ENCODE peak calls at places on chromosomes 5 and 9, in ten cellular contexts. W is IMR-90, M is GM12878, R is breast epithelium, U is transverse colon, D is heart left ventricle, V is prostate gland, C is uterus, A is esophagus squamous epithelium, L is gastrocnemius medialis. O is an unnamed sample.

GRCh38 chr5:39523821-39524220 is 99.0 kb upstream of the DAB2 start:
- DNase-seq in W (peak; percentile 84), M (no peak), R (no peak), U (no peak), D (no peak), V (no peak), C (no peak), A (no peak), L (no peak), O (no peak)

GRCh38 chr5:89735108-89735507 is 674.4 kb downstream of the CETN3 start:
- DNase-seq in W (no peak), M (no peak), R (no peak), U (no peak), D (no peak), V (no peak), C (no peak), A (no peak), L (no peak), O (peak; percentile 11)

GRCh38 chr5:53333160-53333559 is 147.3 kb upstream of the FST start:
- DNase-seq in W (peak; percentile 69), M (no peak), R (no peak), U (no peak), D (no peak), V (no peak), C (no peak), A (no peak), L (no peak), O (no peak)

GRCh38 chr9:85040806-85041575 is 371.5 kb downstream of the NTRK2 start:
- DNase-seq in W (no peak), M (no peak), R (no peak), U (no peak), D (no peak), V (no peak), C (no peak), A (no peak), L (no peak), O (peak; percentile 30)

GRCh38 chr9:16484744-16485143 is 385.7 kb downstream of the BNC2 start:
- DNase-seq in W (peak; percentile 52), M (no peak), R (no peak), U (no peak), D (no peak), V (no peak), C (no peak), A (no peak), L (no peak), O (no peak)

GRCh38 chr9:27150758-27151431 is 41.9 kb downstream of the TEK start:
- DNase-seq in W (peak; percentile 77), M (no peak), R (no peak), U (no peak), D (no peak), V (no peak), C (no peak), A (no peak), L (no peak), O (no peak)

GRCh38 chr9:129280236-129281231 is 102.5 kb upstream of the IER5L start:
- DNase-seq in W (no peak), M (no peak), R (peak; percentile 15), U (peak; percentile 4), D (peak; percentile 12), V (no peak), C (no peak), A (no peak), L (peak; percentile 4), O (no peak)

GRCh38 chr9:87812375-87813118 is 70.1 kb upstream of the SPATA31E1 start:
- DNase-seq in W (peak; percentile 66), M (no peak), R (no peak), U (no peak), D (no peak), V (peak; percentile 21), C (no peak), A (no peak), L (no peak), O (no peak)

GRCh38 chr5:81506900-81507588 is 113.1 kb upstream of the ACOT12 start:
- DNase-seq in W (peak; percentile 93), M (peak; percentile 67), R (peak; percentile 57), U (peak; percentile 48), D (peak; percentile 66), V (peak; percentile 57), C (peak; percentile 50), A (no peak), L (peak; percentile 72), O (peak; percentile 61)

GRCh38 chr9:37903581-37903830 is 421 bp downstream of the SLC25A51 start:
- DNase-seq in W (no peak), M (no peak), R (no peak), U (no peak), D (peak; percentile 54), V (no peak), C (no peak), A (no peak), L (peak; percentile 33), O (peak; percentile 65)

GRCh38 chr5:151683936-151684586 is 2.7 kb downstream of the SPARC start:
- DNase-seq in W (no peak), M (no peak), R (no peak), U (no peak), D (no peak), V (no peak), C (no peak), A (no peak), L (no peak), O (no peak)

GRCh38 chr5:141513021-141513626 is 24.2 kb downstream of the PCDHGC5 start:
- DNase-seq in W (peak; percentile 59), M (no peak), R (no peak), U (no peak), D (peak; percentile 53), V (peak; percentile 33), C (peak; percentile 56), A (no peak), L (peak; percentile 40), O (peak; percentile 53)

GRCh38 chr5:157182143-157182757 is 1.6 kb downstream of the ITK start:
- DNase-seq in W (no peak), M (no peak), R (no peak), U (no peak), D (no peak), V (no peak), C (no peak), A (no peak), L (no peak), O (no peak)

GRCh38 chr5:158429564-158429963 is 570.6 kb upstream of the CLINT1 start:
- DNase-seq in W (no peak), M (no peak), R (no peak), U (no peak), D (no peak), V (no peak), C (no peak), A (no peak), L (no peak), O (no peak)

DNA sequence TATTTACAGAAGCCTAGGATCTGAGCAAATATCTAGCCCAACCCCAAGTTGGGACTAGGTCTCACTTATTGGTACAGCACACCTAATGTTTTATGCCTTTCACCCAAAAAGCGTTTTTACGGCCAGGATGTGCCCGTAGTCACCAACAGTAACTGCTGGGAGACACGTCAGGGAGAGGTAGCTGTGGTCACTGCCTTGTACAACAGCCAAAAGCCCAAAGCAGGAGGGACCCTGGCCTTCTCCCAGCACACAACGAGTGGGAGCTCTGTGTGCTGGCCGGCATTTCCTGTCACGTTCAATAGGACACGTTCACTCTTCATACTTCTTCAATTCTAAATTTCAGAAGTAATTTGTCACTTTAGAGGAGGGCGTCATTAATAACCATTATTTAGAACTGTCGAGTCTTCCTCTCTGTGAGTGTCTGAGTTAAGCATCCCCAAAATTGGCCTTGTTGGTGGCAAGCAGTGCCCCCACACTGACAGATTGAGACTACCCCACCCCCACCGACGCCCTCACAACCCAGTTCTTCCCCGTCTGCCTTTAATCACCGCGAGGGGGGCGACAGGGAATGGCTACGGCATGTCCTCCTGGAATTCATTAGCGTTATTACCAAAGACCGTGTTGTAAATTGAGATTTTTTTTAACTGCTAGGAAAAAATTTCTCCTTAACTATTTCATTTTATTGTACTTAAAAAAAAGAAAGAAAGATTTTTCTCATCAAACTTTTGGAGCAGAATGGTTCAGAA is 80.7 kb downstream of the MVB12B start:
- DNase-seq in W (peak; percentile 25), M (no peak), R (no peak), U (no peak), D (no peak), V (no peak), C (no peak), A (no peak), L (no peak), O (no peak)
- H3K27ac ChIP-seq in W (no peak overlapping the region), M (no peak overlapping the region), R (peak overlapping the region; percentile 75), U (no peak overlapping the region), D (no peak overlapping the region), V (no peak overlapping the region), C (no peak overlapping the region), A (peak overlapping the region; percentile 4), L (no peak overlapping the region), O (no peak overlapping the region)

GRCh38 chr5:17061973-17062470 is 125.9 kb upstream of the MYO10 start:
- DNase-seq in W (no peak), M (no peak), R (no peak), U (no peak), D (no peak), V (no peak), C (no peak), A (no peak), L (no peak), O (no peak)
- TF ChIP-seq CTCF in W (no peak), M (no peak), R (no peak), U (no peak), D (no peak), V (no peak), C (no peak), A (no peak), L (no peak), O (no peak)

GRCh38 chr5:135051872-135052271 is 17.8 kb upstream of the PITX1 start:
- DNase-seq in W (no peak), M (no peak), R (no peak), U (no peak), D (no peak), V (no peak), C (no peak), A (no peak), L (no peak), O (no peak)
- TF ChIP-seq POLR2A in W (no peak), M (no peak), R (no peak), U (no peak), D (no peak), V (no peak), C (no peak), A (no peak), L (no peak), O (no peak)

GRCh38 chr9:122366074-122366672 is 4.7 kb upstream of the PTGS1 start:
- DNase-seq in W (peak; percentile 88), M (no peak), R (no peak), U (no peak), D (no peak), V (peak; percentile 58), C (no peak), A (no peak), L (no peak), O (no peak)

GRCh38 chr9:122367065-122367464 is 3.8 kb upstream of the PTGS1 start:
- DNase-seq in W (no peak), M (no peak), R (no peak), U (no peak), D (no peak), V (no peak), C (no peak), A (no peak), L (no peak), O (no peak)

GRCh38 chr9:122368642-122369041 is 2.2 kb upstream of the PTGS1 start:
- DNase-seq in W (no peak), M (no peak), R (no peak), U (no peak), D (no peak), V (no peak), C (no peak), A (no peak), L (no peak), O (no peak)

GRCh38 chr9:122370303-122370702 is 521 bp upstream of the PTGS1 start:
- DNase-seq in W (no peak), M (no peak), R (no peak), U (peak; percentile 37), D (no peak), V (no peak), C (no peak), A (no peak), L (no peak), O (peak; percentile 33)

GRCh38 chr9:122367779-122368460 is 2.9 kb upstream of the PTGS1 start:
- DNase-seq in W (no peak), M (no peak), R (no peak), U (no peak), D (no peak), V (no peak), C (no peak), A (no peak), L (no peak), O (no peak)
- H3K27ac ChIP-seq in W (no peak overlapping the region), M (no peak overlapping the region), R (no peak overlapping the region), U (no peak overlapping the region), D (no peak overlapping the region), V (no peak overlapping the region), C (no peak overlapping the region), A (peak overlapping the region; percentile 75), L (no peak overlapping the region), O (no peak overlapping the region)